ENCODE peak calls at places on chromosome 4, in four cellular contexts. Q is colonic mucosa, S is keratinocyte, G is AG04450. D is an unnamed sample.
A peak's percentile ranks its signal among the peaks of the same experiment; 100 is the strongest.

GRCh38 chr4:174490356-174490969 is 31.8 kb downstream of the HPGD start:
- DNase-seq in S (no peak), G (no peak), Q (no peak), D (peak; percentile 4)

GRCh38 chr4:108834167-108834566 is 71.3 kb upstream of the ETNPPL start:
- DNase-seq in S (peak; percentile 57), Q (no peak), G (peak; percentile 32), D (no peak)

GRCh38 chr4:55547918-55548317 is 1.2 kb upstream of the CLOCK start:
- DNase-seq in S (no peak), G (no peak), Q (no peak), D (no peak)

GRCh38 chr4:104649631-104650030 is 154.9 kb upstream of the CXXC4 start:
- DNase-seq in S (no peak), Q (no peak), G (no peak), D (no peak)

GRCh38 chr4:15811703-15812325 is 33.7 kb downstream of the CD38 start:
- DNase-seq in Q (no peak), G (no peak), S (no peak), D (no peak)

GRCh38 chr4:123031664-123032063 is 109.3 kb upstream of the NUDT6 start:
- DNase-seq in G (no peak), Q (no peak), S (no peak), D (no peak)

GRCh38 chr4:69649629-69650028 is 3.4 kb downstream of the UGT2A1 start:
- DNase-seq in S (no peak), Q (no peak), G (no peak), D (no peak)

GRCh38 chr4:69583543-69583942 is 55.9 kb downstream of the UGT2A2 start:
- DNase-seq in G (no peak), Q (no peak), S (no peak), D (no peak)

GRCh38 chr4:177579649-177580048 is 137.4 kb upstream of the AGA start:
- DNase-seq in G (no peak), Q (no peak), S (no peak), D (no peak)

GRCh38 chr4:42655921-42656735 is 777 bp downstream of the ATP8A1 start:
- DNase-seq in Q (peak; percentile 55), G (no peak), S (no peak), D (no peak)

GRCh38 chr4:100929135-100929534 is 411.3 kb upstream of the EMCN start:
- DNase-seq in G (no peak), Q (no peak), S (no peak), D (no peak)

GRCh38 chr4:139988863-139989765 is 164.9 kb downstream of the MAML3 start:
- DNase-seq in G (peak; percentile 78), S (peak; percentile 76), Q (no peak), D (peak; percentile 65)

GRCh38 chr4:88953400-88953799 is 103.6 kb downstream of the FAM13A start:
- DNase-seq in S (no peak), G (no peak), Q (no peak), D (no peak)

GRCh38 chr4:86249074-86249473 is 110.8 kb downstream of the MAPK10 start:
- DNase-seq in Q (no peak), G (no peak), S (no peak), D (no peak)

GRCh38 chr4:162700358-162700757 is 466.3 kb downstream of the NAF1 start:
- DNase-seq in G (no peak), S (no peak), Q (no peak), D (no peak)

GRCh38 chr4:90030953-90031352 is 96.2 kb upstream of the CCSER1 start:
- DNase-seq in G (no peak), Q (no peak), S (no peak), D (no peak)

GRCh38 chr4:112170451-112170993 is 25.3 kb downstream of the FAM241A start:
- DNase-seq in S (peak; percentile 49), Q (no peak), G (peak; percentile 36), D (peak; percentile 55)

GRCh38 chr4:67549123-67549522 is 3.8 kb upstream of the CENPC start:
- DNase-seq in G (no peak), S (no peak), Q (no peak), D (no peak)

GRCh38 chr4:40152642-40153041 is 44.2 kb upstream of the RHOH start:
- DNase-seq in G (no peak), Q (no peak), S (no peak), D (no peak)

GRCh38 chr4:179662522-179662921 is 2220.3 kb upstream of the AGA start:
- DNase-seq in S (no peak), G (peak; percentile 3), Q (no peak), D (no peak)

GRCh38 chr4:128812360-128812958 is 3.0 kb downstream of the JADE1 start:
- DNase-seq in G (no peak), Q (peak; percentile 38), S (no peak), D (no peak)

GRCh38 chr4:54392459-54392858 is 163.4 kb downstream of the PDGFRA start:
- DNase-seq in S (no peak), G (no peak), Q (no peak), D (no peak)

GRCh38 chr4:41232406-41232805 is 18.1 kb upstream of the APBB2 start:
- DNase-seq in S (no peak), Q (no peak), G (no peak), D (no peak)

GRCh38 chr4:4858527-4858926 is 938 bp upstream of the MSX1 start:
- DNase-seq in G (no peak), Q (no peak), S (no peak), D (no peak)

GRCh38 chr4:68372588-68372987 is 22.7 kb upstream of the YTHDC1 start:
- DNase-seq in Q (no peak), G (no peak), S (no peak), D (no peak)

GRCh38 chr4:83217721-83218522 is 66.7 kb downstream of the COQ2 start:
- DNase-seq in S (no peak), G (no peak), Q (peak; percentile 51), D (no peak)

GRCh38 chr4:140637836-140638235 is 69.1 kb upstream of the UCP1 start:
- DNase-seq in G (no peak), S (no peak), Q (peak; percentile 48), D (no peak)

GRCh38 chr4:28225005-28225404 is 1364.4 kb downstream of the STIM2 start:
- DNase-seq in G (no peak), Q (no peak), S (no peak), D (no peak)

GRCh38 chr4:119025440-119025839 is 110.2 kb upstream of the MYOZ2 start:
- DNase-seq in Q (peak; percentile 66), S (no peak), G (no peak), D (no peak)

GRCh38 chr4:38782452-38783108 is at the start of gene TLR10:
- DNase-seq in G (peak; percentile 16), Q (peak; percentile 64), S (no peak), D (no peak)

GRCh38 chr4:3340038-3340702 is 47.3 kb downstream of the RGS12 start:
- DNase-seq in G (no peak), S (no peak), Q (no peak), D (no peak)

GRCh38 chr4:25938251-25939186 is 24.5 kb downstream of the SMIM20 start:
- DNase-seq in S (no peak), G (no peak), Q (no peak), D (no peak)

GRCh38 chr4:1476140-1476513 is 69.9 kb upstream of the NKX1-1 start:
- DNase-seq in S (no peak), Q (no peak), G (no peak), D (no peak)

GRCh38 chr4:67198757-67199156 is 346.5 kb downstream of the CENPC start:
- DNase-seq in G (no peak), S (no peak), Q (no peak), D (no peak)

GRCh38 chr4:171279131-171279530 is 534.1 kb upstream of the GALNTL6 start:
- DNase-seq in G (no peak), S (no peak), Q (no peak), D (no peak)

GRCh38 chr4:99644453-99644852 is 13.2 kb downstream of the C4orf54 start:
- DNase-seq in S (no peak), Q (no peak), G (no peak), D (no peak)

GRCh38 chr4:99642725-99643489 is 14.7 kb downstream of the C4orf54 start:
- DNase-seq in Q (no peak), S (no peak), G (no peak), D (no peak)

GRCh38 chr4:99645036-99645435 is 12.6 kb downstream of the C4orf54 start:
- DNase-seq in G (no peak), S (no peak), Q (no peak), D (no peak)

GRCh38 chr4:99648321-99648720 is 9.3 kb downstream of the C4orf54 start:
- DNase-seq in G (no peak), Q (no peak), S (no peak), D (no peak)

GRCh38 chr4:99645638-99646037 is 12.0 kb downstream of the C4orf54 start:
- DNase-seq in Q (no peak), S (no peak), G (no peak), D (no peak)
- H3K4me3 ChIP-seq in Q (no peak overlapping the region), S (no peak overlapping the region), G (no peak overlapping the region), D (no peak overlapping the region)

GRCh38 chr4:8759987-8760386 is 111.7 kb downstream of the HMX1 start:
- DNase-seq in S (no peak), Q (no peak), G (no peak), D (no peak)
- TF ChIP-seq CTCF in S (no peak), Q (no peak), G (no peak), D (no peak)

GRCh38 chr4:6440506-6441201 is 31.8 kb downstream of the PPP2R2C start:
- DNase-seq in S (no peak), Q (no peak), G (no peak), D (no peak)
- H3K27me3 ChIP-seq in S (no peaks in the 10 kb centered on the region), Q (no peaks in the 10 kb centered on the region), G (no peaks in the 10 kb centered on the region), D (peaks cover 2% of the 10 kb centered on the region)

DNA sequence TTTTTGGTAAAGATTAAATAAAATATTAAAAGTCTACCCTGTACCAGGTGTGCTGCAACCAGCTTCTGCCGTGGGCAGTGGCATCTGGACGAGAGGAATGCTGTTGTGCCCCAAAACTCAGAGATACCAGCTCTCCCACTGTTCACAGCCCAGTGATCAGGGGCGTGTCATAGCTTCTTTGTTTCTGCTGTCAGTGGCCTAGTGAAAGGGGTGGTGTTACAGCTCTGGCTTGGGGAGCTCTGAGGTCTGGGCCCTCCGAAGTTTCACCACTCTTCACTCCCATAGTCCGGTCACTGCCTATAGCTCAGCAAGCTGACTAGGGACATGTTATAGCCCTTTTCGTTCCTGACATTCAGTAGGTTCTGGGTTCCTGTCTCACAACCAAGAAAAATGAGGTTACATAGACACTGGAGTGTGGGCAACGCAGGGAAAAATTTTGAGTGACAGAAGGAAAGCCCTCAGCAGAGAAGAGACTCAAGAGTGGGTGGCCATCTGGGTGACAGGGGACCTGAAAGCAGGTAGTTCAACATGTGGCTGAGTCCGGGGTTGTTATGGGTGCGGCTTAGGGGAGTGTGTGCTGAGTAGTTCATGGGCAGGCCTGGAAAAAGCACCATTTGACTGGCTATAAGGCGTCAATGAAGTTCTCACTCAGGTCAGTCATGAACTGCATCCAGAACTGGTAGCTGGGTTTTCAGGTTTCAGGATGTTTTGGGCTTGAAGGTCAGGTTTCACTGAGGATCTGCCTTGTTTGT is 1184.4 kb upstream of the PABPC4L start:
- DNase-seq in Q (no peak), G (no peak), S (no peak), D (no peak)
- H3K4me3 ChIP-seq in Q (no peak overlapping the region), G (no peak overlapping the region), S (no peak overlapping the region), D (no peak overlapping the region)

GRCh38 chr4:152936446-152937279 is 540 bp downstream of the FHDC1 start:
- DNase-seq in S (no peak), G (no peak), Q (peak; percentile 47), D (no peak)
- TF ChIP-seq CTCF in S (no peak), G (no peak), Q (no peak), D (peak; percentile 8)

DNA sequence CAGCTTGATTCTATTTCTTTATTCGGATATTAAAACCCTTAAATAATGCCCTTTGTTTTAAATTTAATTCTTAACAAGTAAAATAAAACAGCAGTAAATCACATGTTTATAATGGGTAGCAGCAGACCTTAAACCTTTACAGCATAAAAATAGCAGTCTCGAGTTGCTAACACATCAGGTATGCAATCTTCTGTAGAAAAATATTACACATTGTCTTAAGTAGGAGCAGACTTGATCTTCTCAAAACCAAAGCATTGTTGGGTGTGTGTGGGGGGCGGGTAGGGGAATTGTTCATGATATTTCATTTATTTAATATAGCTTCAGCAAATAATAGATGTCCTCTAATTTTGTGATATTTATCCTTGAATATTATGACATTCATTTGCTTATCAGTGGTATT is 331.4 kb downstream of the PCDH7 start:
- DNase-seq in G (no peak), S (no peak), Q (no peak), D (no peak)
- H3K27me3 ChIP-seq in G (no peaks in the 10 kb centered on the region), S (no peaks in the 10 kb centered on the region), Q (no peaks in the 10 kb centered on the region), D (no peaks in the 10 kb centered on the region)